ENCODE peak calls at places on chromosomes 2 and 18, in six cellular contexts. B is GM12878, O is SK-N-SH, T is H1, Q is HepG2, G is K562. N is an unnamed sample.

GRCh38 chr2:203346624-203347023 is 18.4 kb downstream of the ABI2 start:
- DNase-seq in G (no peak), B (no peak), O (no peak), Q (no peak), T (no peak), N (no peak)

GRCh38 chr2:42550870-42551269 is 17.6 kb upstream of the MTA3 start:
- DNase-seq in T (no peak), O (no peak), G (no peak), B (no peak), Q (no peak), N (no peak)

GRCh38 chr2:187982668-187983067 is 309.0 kb upstream of the GULP1 start:
- DNase-seq in O (no peak), T (no peak), B (peak; percentile 40), Q (no peak), G (no peak), N (no peak)

GRCh38 chr2:45754087-45755015 is 102.9 kb downstream of the PRKCE start:
- DNase-seq in G (no peak), T (no peak), Q (no peak), O (no peak), B (no peak), N (no peak)

GRCh38 chr2:152447897-152448296 is 112.9 kb downstream of the FMNL2 start:
- DNase-seq in Q (no peak), O (no peak), G (no peak), T (no peak), B (no peak), N (no peak)

GRCh38 chr18:45938488-45938935 is 28.6 kb downstream of the EPG5 start:
- DNase-seq in G (no peak), T (no peak), B (peak; percentile 20), O (no peak), Q (no peak), N (no peak)

GRCh38 chr2:109415460-109416004 is 198.2 kb downstream of the SEPTIN10 start:
- DNase-seq in B (no peak), T (no peak), O (no peak), G (no peak), Q (no peak), N (no peak)

GRCh38 chr18:41939326-41939725 is 15.7 kb upstream of the PIK3C3 start:
- DNase-seq in Q (no peak), B (no peak), O (no peak), T (no peak), G (no peak), N (no peak)

GRCh38 chr2:67867735-67868134 is 195.1 kb downstream of the C1D start:
- DNase-seq in G (no peak), O (no peak), Q (no peak), T (no peak), B (no peak), N (no peak)

GRCh38 chr2:239251971-239252370 is 148.8 kb downstream of the HDAC4 start:
- DNase-seq in T (no peak), Q (no peak), O (no peak), B (no peak), G (no peak), N (no peak)

GRCh38 chr18:48222118-48222517 is 187.1 kb downstream of the ZBTB7C start:
- DNase-seq in G (no peak), Q (peak; percentile 10), T (no peak), O (peak; percentile 40), B (peak; percentile 2), N (peak; percentile 19)

GRCh38 chr2:69693059-69693458 is 48.9 kb upstream of the ANXA4 start:
- DNase-seq in O (no peak), T (no peak), G (no peak), Q (peak; percentile 56), B (no peak), N (no peak)
- TF ChIP-seq CHD2 in O (no peak), T (no peak), G (no peak), Q (no peak), B (no peak), N (no peak)

GRCh38 chr18:59540819-59541218 is 156.4 kb downstream of the CCBE1 start:
- DNase-seq in B (no peak), O (no peak), G (no peak), T (no peak), Q (no peak), N (no peak)
- TF ChIP-seq CHD2 in B (no peak), O (no peak), G (no peak), T (no peak), Q (no peak), N (no peak)

GRCh38 chr2:173631123-173631450 is 276.4 kb downstream of the CDCA7 start:
- DNase-seq in B (no peak), O (no peak), Q (no peak), G (no peak), T (no peak), N (peak; percentile 27)
- TF ChIP-seq CHD2 in B (no peak), O (no peak), Q (no peak), G (no peak), T (no peak), N (no peak)

DNA sequence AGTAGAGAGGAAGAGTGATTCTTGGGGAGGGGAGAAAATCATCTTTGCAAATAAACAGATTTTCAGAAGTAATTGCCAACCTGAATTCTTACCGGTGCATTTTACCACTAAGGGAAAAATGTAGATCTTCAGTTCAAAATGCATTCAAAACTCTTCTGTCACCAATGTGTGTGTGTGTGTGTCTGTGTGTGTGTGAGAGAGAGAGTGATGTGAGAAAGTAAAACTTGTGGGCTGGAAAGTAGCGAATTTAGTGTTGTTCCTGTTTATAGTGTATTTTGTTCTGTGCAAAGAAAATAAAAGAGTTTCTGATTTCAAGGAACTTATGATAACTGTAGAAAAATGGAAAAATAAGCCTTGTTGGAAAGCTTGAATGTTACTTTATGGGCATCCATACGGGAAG is 27.0 kb downstream of the KCNJ13 start:
- DNase-seq in Q (no peak), G (no peak), O (no peak), B (no peak), T (no peak), N (no peak)
- TF ChIP-seq CHD2 in Q (no peak), G (no peak), O (no peak), B (no peak), T (no peak), N (no peak)

GRCh38 chr18:34746614-34747013 is 36.5 kb downstream of the DTNA start:
- DNase-seq in T (no peak), B (no peak), O (no peak), G (no peak), Q (no peak), N (no peak)
- TF ChIP-seq CHD2 in T (no peak), B (no peak), O (no peak), G (no peak), Q (no peak), N (no peak)

DNA sequence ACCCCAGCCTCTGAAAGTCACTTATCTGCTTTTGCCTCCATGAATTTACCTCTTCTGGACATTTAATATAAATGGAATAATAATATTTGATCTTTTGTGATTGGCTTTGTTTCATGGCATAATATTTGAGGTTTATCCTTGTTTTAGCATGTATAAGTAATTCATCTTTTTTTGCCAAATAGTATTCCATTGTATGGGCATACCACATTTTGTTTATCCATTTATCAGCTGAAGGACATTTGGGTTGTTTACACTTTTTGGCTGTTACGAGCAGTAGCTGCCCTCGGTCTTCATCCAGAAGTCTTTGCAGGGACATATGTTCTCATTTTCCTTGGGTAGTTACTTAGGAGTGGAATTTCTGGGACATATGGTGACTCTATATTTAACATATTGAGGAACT is 53.0 kb upstream of the SMIM21 start:
- DNase-seq in G (no peak), T (no peak), B (no peak), Q (no peak), O (no peak), N (no peak)
- TF ChIP-seq CHD2 in G (no peak), T (no peak), B (no peak), Q (no peak), O (no peak), N (no peak)

DNA sequence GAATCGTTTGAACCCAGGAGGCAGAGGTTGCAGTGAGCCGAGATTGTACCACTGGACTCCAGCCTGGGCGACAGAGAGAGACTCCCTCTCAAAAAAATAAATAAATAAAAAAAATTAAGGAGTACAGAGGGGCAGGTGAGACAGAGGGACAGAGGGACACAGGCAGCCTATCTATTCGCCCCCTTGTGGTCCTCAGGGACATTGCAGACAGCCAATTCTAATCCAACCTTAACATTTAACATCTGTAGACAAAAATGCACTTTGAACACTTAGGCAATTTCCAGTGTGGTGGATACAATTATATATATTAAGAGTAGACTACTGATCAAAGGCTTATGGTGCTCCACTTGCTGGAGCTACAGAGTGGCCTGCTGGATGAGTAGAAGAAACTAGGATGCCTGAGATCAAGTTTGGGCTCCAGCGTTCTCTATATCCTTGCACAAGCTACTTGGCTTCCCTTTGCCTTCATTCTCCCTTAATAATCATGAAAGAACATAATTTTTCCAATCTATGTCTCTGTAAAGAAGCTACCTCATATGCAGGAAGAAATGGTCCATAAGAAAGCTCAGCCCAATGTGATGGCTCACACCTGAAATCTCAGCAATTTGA is 8.2 kb upstream of the SMARCAL1 start:
- DNase-seq in Q (peak; percentile 54), B (no peak), G (peak; percentile 39), O (peak; percentile 54), T (no peak), N (peak; percentile 33)
- TF ChIP-seq CHD2 in Q (no peak), B (no peak), G (no peak), O (no peak), T (no peak), N (no peak)

N was measured in A549.